ENCODE peak calls at places on chromosomes 16 and 17, in six cellular contexts. A, I, Z, C, F and N are unnamed samples.
A peak's percentile ranks its signal among the peaks of the same experiment; 100 is the strongest.

GRCh38 chr17:15180121-15180561 is 85.0 kb downstream of the PMP22 start:
- DNase-seq in A (no peak), I (peak; percentile 60), Z (no peak), C (no peak), F (no peak), N (no peak)

GRCh38 chr16:23252310-23252709 is 49.8 kb upstream of the SCNN1B start:
- DNase-seq in I (no peak), F (no peak), A (no peak), C (no peak), Z (no peak), N (no peak)

GRCh38 chr17:614637-615546 is 99.7 kb downstream of the VPS53 start:
- DNase-seq in F (no peak), I (no peak), Z (no peak), C (no peak), A (no peak), N (no peak)

GRCh38 chr17:2940352-2940751 is 123.1 kb downstream of the OR1D5 start:
- DNase-seq in C (no peak), F (peak; percentile 51), I (peak; percentile 91), Z (no peak), A (no peak), N (no peak)

GRCh38 chr17:9291912-9292562 is 270.7 kb downstream of the NTN1 start:
- DNase-seq in I (peak; percentile 82), C (peak; percentile 46), A (peak; percentile 43), Z (no peak), F (peak; percentile 30), N (peak; percentile 21)

GRCh38 chr17:63916566-63917185 is 2.0 kb downstream of the GH1 start:
- DNase-seq in F (no peak), C (no peak), Z (no peak), I (no peak), A (no peak), N (no peak)

GRCh38 chr16:67661101-67661661 is 421 bp downstream of the PARD6A start:
- DNase-seq in Z (no peak), I (peak; percentile 90), A (no peak), F (no peak), C (peak; percentile 40), N (no peak)

GRCh38 chr17:67753026-67753425 is 35.3 kb downstream of the NOL11 start:
- DNase-seq in Z (no peak), C (no peak), A (no peak), I (no peak), F (no peak), N (no peak)

GRCh38 chr17:42474270-42474669 is 15.6 kb downstream of the ATP6V0A1 start:
- DNase-seq in I (no peak), C (no peak), Z (no peak), A (no peak), F (no peak), N (no peak)

GRCh38 chr16:72189865-72190371 is 18.0 kb upstream of the PMFBP1 start:
- DNase-seq in C (no peak), Z (no peak), F (no peak), A (no peak), I (no peak), N (no peak)

GRCh38 chr16:66503030-66503429 is 46.9 kb downstream of the TK2 start:
- DNase-seq in A (no peak), F (no peak), C (no peak), I (peak; percentile 11), Z (no peak), N (no peak)

GRCh38 chr16:14286381-14287230 is 215.5 kb downstream of the MRTFB start:
- DNase-seq in A (peak; percentile 22), I (peak; percentile 59), C (no peak), Z (peak; percentile 21), F (no peak), N (no peak)

GRCh38 chr16:24075929-24076716 is 180.0 kb upstream of the CACNG3 start:
- DNase-seq in I (peak; percentile 13), Z (no peak), A (no peak), F (no peak), C (no peak), N (no peak)

GRCh38 chr17:4194796-4195195 is 51.8 kb downstream of the CYB5D2 start:
- DNase-seq in I (no peak), A (no peak), Z (no peak), C (no peak), F (no peak), N (no peak)

GRCh38 chr17:44311562-44312181 is 3.3 kb downstream of the RUNDC3A start:
- DNase-seq in C (no peak), F (no peak), A (no peak), Z (no peak), I (peak; percentile 60), N (no peak)

GRCh38 chr17:44314524-44314868 is 6.1 kb downstream of the RUNDC3A start:
- DNase-seq in Z (no peak), I (peak; percentile 64), C (no peak), F (no peak), A (no peak), N (no peak)

GRCh38 chr17:44310612-44311376 is 2.4 kb downstream of the RUNDC3A start:
- DNase-seq in Z (no peak), C (no peak), A (no peak), I (peak; percentile 50), F (no peak), N (no peak)

GRCh38 chr17:44314031-44314430 is 5.6 kb downstream of the RUNDC3A start:
- DNase-seq in F (no peak), C (no peak), Z (no peak), A (no peak), I (peak; percentile 36), N (no peak)

DNA sequence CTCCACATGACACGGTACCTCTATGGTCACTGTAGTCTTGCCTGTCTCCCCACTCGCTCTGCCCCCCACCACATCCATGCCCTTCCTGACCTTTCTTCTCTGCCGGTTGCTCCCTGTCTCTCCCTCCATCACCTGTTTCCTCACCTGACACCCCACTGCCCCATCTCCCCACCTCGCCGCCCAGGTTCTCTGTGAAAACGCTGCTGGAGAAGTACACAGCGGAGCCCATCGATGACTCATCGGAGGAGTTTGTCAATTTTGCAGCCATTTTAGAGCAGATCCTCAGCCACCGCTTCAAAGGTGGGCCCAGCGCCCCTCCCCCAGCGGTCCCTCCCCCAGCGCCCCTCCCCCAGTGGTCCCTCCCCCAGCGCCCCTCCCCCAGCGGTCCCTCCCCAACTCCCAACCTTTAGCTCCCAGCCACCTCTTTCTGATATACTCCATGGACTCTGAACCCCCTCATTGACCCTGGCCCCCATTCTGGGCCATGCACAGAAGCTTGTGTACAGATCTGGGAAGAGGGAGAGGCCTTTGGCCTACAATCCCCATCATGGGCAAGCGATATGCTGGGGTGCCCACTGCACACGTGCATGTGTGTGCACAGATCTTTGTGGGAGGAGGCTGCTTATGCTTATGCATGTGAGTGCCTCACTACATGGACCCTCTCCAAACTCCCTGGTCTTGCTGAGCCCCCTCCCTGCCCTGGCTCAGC is 4.1 kb downstream of the RUNDC3A start:
- DNase-seq in I (peak; percentile 60), Z (no peak), F (no peak), A (no peak), C (no peak), N (no peak)
- H3K27me3 ChIP-seq in I (peaks cover 27% of the 10 kb centered on the region), Z (peaks cover 35% of the 10 kb centered on the region), F (peaks cover 48% of the 10 kb centered on the region), A (peaks cover 67% of the 10 kb centered on the region), C (peaks cover 9% of the 10 kb centered on the region), N (peaks cover 39% of the 10 kb centered on the region)

GRCh38 chr16:51154271-51155171 is 3.5 kb upstream of the SALL1 start:
- DNase-seq in F (no peak), A (no peak), Z (no peak), C (no peak), I (peak; percentile 84), N (no peak)
- H3K27me3 ChIP-seq in F (peaks cover 95% of the 10 kb centered on the region), A (peaks cover 92% of the 10 kb centered on the region), Z (peaks cover 5% of the 10 kb centered on the region), C (peaks cover 56% of the 10 kb centered on the region), I (peaks cover 50% of the 10 kb centered on the region), N (peaks cover 78% of the 10 kb centered on the region)

DNA sequence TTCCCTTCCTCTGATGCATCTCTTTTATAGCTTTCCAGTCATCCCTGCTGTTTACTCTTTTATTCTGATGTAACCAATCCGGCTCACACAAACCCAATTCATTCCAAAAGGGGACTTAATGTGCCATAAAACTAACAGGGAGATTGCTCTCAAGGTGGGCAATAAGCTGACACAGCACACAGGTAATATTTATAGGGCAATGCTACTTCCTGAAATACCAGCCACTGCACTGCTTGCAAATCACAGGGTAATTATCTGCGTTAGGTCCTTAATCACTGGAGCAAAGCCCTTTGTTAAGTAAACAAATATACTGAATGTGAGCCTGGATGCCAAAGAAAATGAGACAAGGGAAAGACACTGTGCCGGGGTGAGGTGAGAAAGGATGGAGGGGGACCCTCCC is 23.3 kb upstream of the CA10 start:
- DNase-seq in F (no peak), C (no peak), Z (no peak), I (no peak), A (no peak), N (no peak)
- H3K27me3 ChIP-seq in F (no peaks in the 10 kb centered on the region), C (no peaks in the 10 kb centered on the region), Z (no peaks in the 10 kb centered on the region), I (no peaks in the 10 kb centered on the region), A (no peaks in the 10 kb centered on the region), N (peaks cover 3% of the 10 kb centered on the region)

DNA sequence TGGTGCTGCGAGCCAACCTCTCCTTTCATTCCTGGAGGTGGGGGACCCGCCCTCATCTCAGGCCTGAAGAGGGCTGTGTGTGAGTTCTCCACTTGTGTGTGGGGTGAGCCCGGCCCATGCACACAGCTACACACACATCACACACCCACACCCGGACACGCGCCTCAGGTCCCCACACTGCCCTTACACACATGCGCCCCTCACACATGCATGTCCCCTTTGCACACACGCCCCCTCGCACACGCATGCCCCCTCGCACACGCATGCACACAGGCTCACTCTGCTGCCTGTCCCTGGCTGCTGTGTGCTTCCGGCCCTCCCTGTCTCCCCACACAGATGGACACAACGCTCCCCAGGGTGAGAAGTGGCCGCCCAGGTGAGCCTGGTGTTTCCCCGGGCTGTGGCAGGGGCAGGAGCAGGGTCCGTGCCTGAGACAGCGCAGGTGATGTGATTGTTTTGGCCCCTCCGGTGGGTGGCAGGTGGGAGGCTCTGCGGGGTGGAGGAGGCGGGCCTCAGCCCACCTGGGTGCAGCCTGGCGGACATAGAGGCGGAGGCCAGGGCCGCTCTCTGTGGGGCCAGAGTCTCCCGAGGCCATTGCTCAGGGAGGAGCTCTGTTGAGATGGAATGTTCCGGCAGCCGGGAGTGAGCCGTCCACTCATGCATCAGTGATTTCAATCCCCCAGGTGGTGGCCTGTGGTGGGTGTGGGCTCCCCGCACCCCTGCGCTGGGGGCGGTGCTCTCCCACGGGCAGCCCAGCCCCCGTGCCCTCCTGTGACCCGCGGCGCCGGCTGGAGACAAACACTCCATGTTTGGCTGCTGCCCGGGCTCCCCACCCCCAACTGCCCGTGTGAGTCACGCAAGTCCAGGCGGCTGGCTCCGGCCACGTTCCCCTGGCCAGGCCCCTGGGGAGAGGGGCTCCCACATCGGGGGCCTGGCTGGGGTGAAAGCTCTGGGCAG is 29.1 kb downstream of the CACNA1H start:
- DNase-seq in A (peak; percentile 61), C (peak; percentile 69), Z (no peak), I (peak; percentile 74), F (peak; percentile 63), N (no peak)
- H3K27me3 ChIP-seq in A (peaks cover 8% of the 10 kb centered on the region), C (no peaks in the 10 kb centered on the region), Z (no peaks in the 10 kb centered on the region), I (no peaks in the 10 kb centered on the region), F (peaks cover 57% of the 10 kb centered on the region), N (no peaks in the 10 kb centered on the region)

GRCh38 chr16:12092347-12092882 is 115.9 kb downstream of the SNX29 start:
- DNase-seq in I (no peak), C (no peak), A (no peak), Z (no peak), F (no peak), N (no peak)
- H3K27me3 ChIP-seq in I (peaks cover 20% of the 10 kb centered on the region), C (no peaks in the 10 kb centered on the region), A (no peaks in the 10 kb centered on the region), Z (no peaks in the 10 kb centered on the region), F (no peaks in the 10 kb centered on the region), N (no peaks in the 10 kb centered on the region)

GRCh38 chr17:79844869-79845600 is 5.8 kb upstream of the CBX4 start:
- DNase-seq in Z (peak; percentile 42), F (peak; percentile 59), C (peak; percentile 56), I (peak; percentile 99), A (peak; percentile 68), N (peak; percentile 48)
- H3K27me3 ChIP-seq in Z (peaks cover 45% of the 10 kb centered on the region), F (peaks cover 94% of the 10 kb centered on the region), C (peaks cover 34% of the 10 kb centered on the region), I (peaks cover 60% of the 10 kb centered on the region), A (peaks cover 39% of the 10 kb centered on the region), N (peaks cover 43% of the 10 kb centered on the region)